ENCODE peak calls at places on chromosome 1, in ten cellular contexts. A is mesenchymal stem cell; O is activated CD4-positive, alpha-beta T cell treated with anti-CD3 and anti-CD28 coated beads, Interleukin-2, amount 50 U/mL, for 1 hour; L is activated T-helper 1 cell treated with anti-CD3 and anti-CD28 coated beads, Interleukin-12 subunit alpha, Interleukin-12 subunit beta, Interleukin-2, Interleukin-4 antibody, amounts not matched to agents 30 ng/mL and 10 ng/mL and 1 ng/mL, durations not matched to agents 14 hours and 24 hours and 36 hours; R is ELR; B is hepatic stellate cell; F is T1000; J is CMK; U is ELF-1; Z is T-cell. E is an unnamed sample.

GRCh38 chr1:57845041-57845440 is 421.2 kb upstream of the DAB1 start:
- DNase-seq in A (peak), O (no peak), L (no peak), R (no peak), B (no peak), F (no peak), J (no peak), U (no peak), Z (no peak), E (peak)

GRCh38 chr1:178688244-178688643 is 36.8 kb upstream of the RALGPS2 start:
- DNase-seq in A (no peak), O (no peak), L (no peak), R (no peak), B (no peak), F (peak), J (no peak), U (no peak), Z (no peak), E (no peak)

GRCh38 chr1:217674330-217674729 is 43.2 kb downstream of the SPATA17 start:
- DNase-seq in A (no peak), O (no peak), L (no peak), R (no peak), B (no peak), F (no peak), J (no peak), U (no peak), Z (no peak), E (no peak)

GRCh38 chr1:229204863-229205777 is 65.8 kb upstream of the RAB4A start:
- DNase-seq in A (peak), O (no peak), L (no peak), R (peak), B (no peak), F (no peak), J (no peak), U (no peak), Z (no peak), E (no peak)

GRCh38 chr1:14866841-14867626 is 268.5 kb downstream of the KAZN start:
- DNase-seq in A (no peak), O (no peak), L (no peak), R (no peak), B (no peak), F (no peak), J (no peak), U (peak), Z (no peak), E (no peak)

GRCh38 chr1:154583691-154584212 is 16.2 kb downstream of the CHRNB2 start:
- DNase-seq in A (peak), O (no peak), L (no peak), R (no peak), B (no peak), F (no peak), J (no peak), U (no peak), Z (no peak), E (no peak)

GRCh38 chr1:118148034-118148433 is 37.0 kb downstream of the SPAG17 start:
- DNase-seq in A (peak), O (no peak), L (no peak), R (no peak), B (no peak), F (no peak), J (no peak), U (no peak), Z (no peak), E (no peak)

GRCh38 chr1:13754510-13755103 is 54.6 kb downstream of the PRDM2 start:
- DNase-seq in A (no peak), O (no peak), L (no peak), R (no peak), B (no peak), F (no peak), J (no peak), U (no peak), Z (no peak), E (no peak)

GRCh38 chr1:27632387-27633297 is 2.3 kb downstream of the FGR start:
- DNase-seq in A (no peak), O (peak), L (peak), R (no peak), B (no peak), F (no peak), J (peak), U (no peak), Z (no peak), E (no peak)

GRCh38 chr1:24705260-24706073 is 39.8 kb upstream of the CLIC4 start:
- DNase-seq in A (peak), O (peak), L (peak), R (peak), B (peak), F (peak), J (peak), U (peak), Z (no peak), E (peak)

GRCh38 chr1:63674238-63674864 is 81.1 kb downstream of the PGM1 start:
- DNase-seq in A (peak), O (no peak), L (no peak), R (peak), B (peak), F (peak), J (no peak), U (peak), Z (no peak), E (peak)

GRCh38 chr1:181090653-181091126 is 2.2 kb downstream of the IER5 start:
- DNase-seq in A (no peak), O (peak), L (peak), R (peak), B (no peak), F (peak), J (peak), U (no peak), Z (peak), E (peak)

GRCh38 chr1:160222521-160222920 is 17.3 kb downstream of the PEA15 start:
- DNase-seq in A (no peak), O (no peak), L (no peak), R (no peak), B (no peak), F (no peak), J (no peak), U (no peak), Z (no peak), E (no peak)

GRCh38 chr1:246074421-246074820 is 432.7 kb downstream of the SMYD3 start:
- DNase-seq in A (no peak), O (no peak), L (no peak), R (no peak), B (no peak), F (no peak), J (no peak), U (no peak), Z (no peak), E (no peak)

GRCh38 chr1:229285424-229285823 is 14.5 kb downstream of the RAB4A start:
- DNase-seq in A (no peak), O (no peak), L (no peak), R (no peak), B (no peak), F (no peak), J (no peak), U (no peak), Z (no peak), E (no peak)

GRCh38 chr1:155206891-155207577 is 663 bp downstream of the THBS3 start:
- DNase-seq in A (peak), O (peak), L (peak), R (peak), B (peak), F (peak), J (peak), U (peak), Z (peak), E (peak)

GRCh38 chr1:172990598-172991215 is 60.0 kb downstream of the TNFSF18 start:
- DNase-seq in A (peak), O (no peak), L (no peak), R (peak), B (peak), F (no peak), J (no peak), U (no peak), Z (no peak), E (no peak)

GRCh38 chr1:12336436-12336835 is 106.6 kb downstream of the VPS13D start:
- DNase-seq in A (no peak), O (no peak), L (no peak), R (no peak), B (no peak), F (no peak), J (no peak), U (no peak), Z (no peak), E (no peak)

GRCh38 chr1:27519341-27520258 is 29.6 kb upstream of the WASF2 start:
- DNase-seq in A (no peak), O (no peak), L (no peak), R (no peak), B (no peak), F (no peak), J (no peak), U (peak), Z (no peak), E (peak)

GRCh38 chr1:214475331-214475730 is 76.1 kb downstream of the PTPN14 start:
- DNase-seq in A (no peak), O (no peak), L (no peak), R (no peak), B (no peak), F (no peak), J (no peak), U (no peak), Z (no peak), E (no peak)

GRCh38 chr1:83632906-83633305 is 366.0 kb downstream of the TTLL7 start:
- DNase-seq in A (no peak), O (no peak), L (no peak), R (no peak), B (no peak), F (no peak), J (no peak), U (no peak), Z (no peak), E (no peak)

GRCh38 chr1:169371400-169371799 is 3.4 kb downstream of the BLZF1 start:
- DNase-seq in A (no peak), O (no peak), L (no peak), R (no peak), B (no peak), F (no peak), J (peak), U (no peak), Z (no peak), E (no peak)

GRCh38 chr1:227887697-227888403 is 59.9 kb downstream of the WNT9A start:
- DNase-seq in A (peak), O (no peak), L (no peak), R (no peak), B (no peak), F (no peak), J (no peak), U (peak), Z (no peak), E (peak)

E was measured in NCI-H510A treated with DMSO at 0.1 percent for 48 hours.